ENCODE peak calls at places on chromosomes 3 and 15, in ten cellular contexts. T is sigmoid colon, B is transverse colon, Q is breast epithelium, M is NB4, G is heart left ventricle, F is thyroid gland, L is tibial nerve, N is A549, H is HCT116. W is an unnamed sample.

GRCh38 chr3:8760506-8760905 is 8.9 kb downstream of the OXTR start:
- DNase-seq in T (no peak), B (no peak), Q (no peak), M (no peak), G (no peak), F (no peak), L (no peak), N (no peak), H (no peak), W (no peak)

GRCh38 chr3:8575364-8576104 is 69.1 kb downstream of the SSUH2 start:
- DNase-seq in T (no peak), B (no peak), Q (no peak), M (no peak), G (no peak), F (no peak), L (no peak), N (no peak), H (no peak), W (no peak)

GRCh38 chr15:70867911-70868467 is 14.0 kb upstream of the LARP6 start:
- DNase-seq in T (peak), B (no peak), Q (no peak), M (no peak), G (peak), F (no peak), L (peak), N (no peak), H (no peak), W (no peak)

GRCh38 chr3:138434875-138435772 is 708 bp downstream of the ESYT3 start:
- DNase-seq in T (no peak), B (no peak), Q (no peak), M (peak), G (no peak), F (peak), L (no peak), N (peak), H (no peak), W (no peak)

GRCh38 chr3:179832333-179832854 is 179.6 kb downstream of the USP13 start:
- DNase-seq in T (no peak), B (no peak), Q (no peak), M (no peak), G (no peak), F (no peak), L (no peak), N (no peak), H (no peak), W (no peak)

GRCh38 chr3:33006081-33006480 is 54.6 kb downstream of the CCR4 start:
- DNase-seq in T (no peak), B (no peak), Q (no peak), M (no peak), G (no peak), F (no peak), L (no peak), N (no peak), H (no peak), W (peak)

GRCh38 chr3:163707659-163708058 is 1370.6 kb downstream of the SI start:
- DNase-seq in T (no peak), B (no peak), Q (no peak), M (no peak), G (no peak), F (no peak), L (no peak), N (no peak), H (no peak), W (no peak)

GRCh38 chr15:49082960-49083359 is 36.7 kb upstream of the SECISBP2L start:
- DNase-seq in T (no peak), B (no peak), Q (no peak), M (no peak), G (no peak), F (no peak), L (no peak), N (no peak), H (no peak), W (no peak)

GRCh38 chr3:134453631-134454030 is 32.2 kb downstream of the ANAPC13 start:
- DNase-seq in T (no peak), B (no peak), Q (no peak), M (peak), G (no peak), F (no peak), L (peak), N (peak), H (peak), W (no peak)

GRCh38 chr3:160217675-160218074 is 7.5 kb upstream of the C3orf80 start:
- DNase-seq in T (no peak), B (no peak), Q (no peak), M (no peak), G (no peak), F (no peak), L (no peak), N (no peak), H (no peak), W (no peak)
- TF ChIP-seq CTCF in T (no peak), B (no peak), Q (no peak), M (no peak), G (no peak), F (no peak), L (no peak), N (no peak), H (no peak), W (no peak)

GRCh38 chr15:94306700-94307650 is 75.6 kb downstream of the MCTP2 start:
- DNase-seq in T (no peak), B (no peak), Q (no peak), M (peak), G (no peak), F (no peak), L (no peak), N (no peak), H (no peak), W (no peak)
- TF ChIP-seq POLR2A in T (no peak), B (no peak), Q (no peak), M (no peak), G (no peak), F (no peak), L (no peak), N (no peak), H (no peak), W (no peak)

DNA sequence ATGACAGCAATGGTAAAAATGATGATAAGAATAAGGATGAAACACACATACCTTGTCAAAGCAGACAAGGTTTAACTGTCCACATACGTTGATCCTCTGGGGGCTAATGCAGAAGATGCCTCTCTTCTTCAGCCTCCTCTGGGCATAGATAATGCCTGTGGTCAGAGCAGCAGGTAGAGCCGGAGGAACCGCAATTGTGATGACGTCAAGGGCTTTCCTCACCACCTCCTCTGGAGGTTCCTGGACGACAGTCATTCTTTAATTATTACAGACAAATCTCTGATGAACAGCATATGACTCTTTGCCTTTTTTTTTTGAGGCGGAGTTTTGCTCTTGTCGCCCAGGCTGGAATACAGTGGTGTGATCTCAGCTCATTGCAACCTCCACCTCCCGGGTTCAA is 86.3 kb upstream of the ATP13A5 start:
- DNase-seq in T (no peak), B (no peak), Q (no peak), M (no peak), G (no peak), F (no peak), L (no peak), N (no peak), H (no peak), W (no peak)
- H3K4me3 ChIP-seq in T (no peak), B (no peak), Q (no peak), M (no peak), G (no peak), F (no peak), L (no peak), N (no peak), H (no peak), W (no peak)

DNA sequence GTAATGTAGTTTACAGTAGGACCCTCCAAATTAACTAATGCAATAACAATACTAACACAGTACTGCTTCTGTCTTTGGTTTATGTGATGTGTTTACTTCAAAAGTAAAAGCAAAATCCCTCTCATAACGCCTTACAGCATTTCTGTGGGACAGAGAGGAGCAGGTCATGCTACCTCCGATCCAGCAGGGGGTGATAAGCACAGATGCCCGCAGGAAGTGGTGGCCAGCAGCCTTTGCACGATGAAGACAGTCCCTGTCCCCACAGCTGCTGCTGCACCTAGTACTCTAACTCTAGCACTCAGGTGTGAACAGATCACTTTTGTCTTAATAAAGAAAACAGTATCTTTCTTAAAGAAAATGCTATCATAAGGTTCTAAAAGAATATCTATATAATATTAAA is 38.3 kb downstream of the ANO10 start:
- DNase-seq in T (no peak), B (no peak), Q (no peak), M (peak), G (no peak), F (no peak), L (no peak), N (peak), H (no peak), W (no peak)
- TF ChIP-seq CTCF in T (no peak), B (no peak), Q (no peak), M (peak), G (no peak), F (no peak), L (no peak), N (no peak), H (peak), W (no peak)

GRCh38 chr3:48140284-48140683 is 47.9 kb downstream of the CDC25A start:
- DNase-seq in T (no peak), B (no peak), Q (no peak), M (no peak), G (no peak), F (no peak), L (no peak), N (no peak), H (no peak), W (no peak)
- TF ChIP-seq POLR2A in T (no peak), B (no peak), Q (no peak), M (no peak), G (no peak), F (no peak), L (no peak), N (no peak), H (no peak), W (no peak)

GRCh38 chr3:160225181-160226025 is at the start of gene C3orf80:
- DNase-seq in T (peak), B (peak), Q (no peak), M (peak), G (peak), F (peak), L (no peak), N (peak), H (peak), W (no peak)

GRCh38 chr3:160226026-160226739 is 961 bp downstream of the C3orf80 start:
- DNase-seq in T (peak), B (peak), Q (no peak), M (peak), G (no peak), F (peak), L (no peak), N (peak), H (no peak), W (no peak)

GRCh38 chr3:160227389-160227788 is 2.2 kb downstream of the C3orf80 start:
- DNase-seq in T (no peak), B (no peak), Q (no peak), M (no peak), G (no peak), F (no peak), L (no peak), N (no peak), H (no peak), W (no peak)

GRCh38 chr3:160224811-160225180 is 426 bp upstream of the C3orf80 start:
- DNase-seq in T (no peak), B (no peak), Q (no peak), M (no peak), G (no peak), F (no peak), L (no peak), N (no peak), H (no peak), W (no peak)

GRCh38 chr3:160226740-160227048 is 1.5 kb downstream of the C3orf80 start:
- DNase-seq in T (no peak), B (no peak), Q (no peak), M (no peak), G (no peak), F (no peak), L (no peak), N (no peak), H (no peak), W (no peak)
- H3K4me3 ChIP-seq in T (peak), B (peak), Q (peak), M (no peak), G (no peak), F (no peak), L (no peak), N (peak), H (no peak), W (no peak)

GRCh38 chr15:63048986-63049665 is 6.6 kb downstream of the TPM1 start:
- DNase-seq in T (peak), B (peak), Q (no peak), M (peak), G (peak), F (peak), L (peak), N (peak), H (no peak), W (peak)
- TF ChIP-seq CTCF in T (no peak), B (no peak), Q (no peak), M (no peak), G (no peak), F (no peak), L (no peak), N (no peak), H (no peak), W (no peak)